ENCODE peak calls at places on chromosomes 11 and 22, in eight cellular contexts. D is occipital lobe; J is stimulated activated naive CD4-positive, alpha-beta T cell; E is activated CD4-positive, CD25-positive, alpha-beta regulatory T cell; K is activated T-cell treated with anti-CD3 and anti-CD28 coated beads, Interleukin-2, amount 50 U/mL, for 1 hour; I is left lobe of liver; T is psoas muscle; W is DMS153. L is an unnamed sample.

GRCh38 chr22:48181168-48181955 is 1418.9 kb downstream of the TBC1D22A start:
- DNase-seq in D (no peak), J (no peak), E (no peak), K (no peak), I (peak), T (no peak), W (no peak), L (no peak)

GRCh38 chr22:35411112-35411511 is 11.2 kb downstream of the MCM5 start:
- DNase-seq in D (no peak), J (no peak), E (no peak), K (no peak), I (no peak), T (no peak), W (no peak), L (no peak)

GRCh38 chr11:70104419-70104818 is 26.3 kb downstream of the ANO1 start:
- DNase-seq in D (no peak), J (no peak), E (no peak), K (no peak), I (no peak), T (peak), W (no peak), L (no peak)

GRCh38 chr11:12150831-12151382 is 40.5 kb downstream of the MICAL2 start:
- DNase-seq in D (peak), J (no peak), E (no peak), K (no peak), I (no peak), T (no peak), W (no peak), L (no peak)

GRCh38 chr11:87057749-87058148 is 20.0 kb downstream of the TMEM135 start:
- DNase-seq in D (no peak), J (no peak), E (no peak), K (no peak), I (no peak), T (no peak), W (no peak), L (no peak)

GRCh38 chr11:130634981-130635473 is 186.6 kb downstream of the ADAMTS15 start:
- DNase-seq in D (no peak), J (no peak), E (no peak), K (no peak), I (no peak), T (peak), W (peak), L (no peak)

GRCh38 chr22:30306629-30307016 is 17.3 kb upstream of the CASTOR1 start:
- DNase-seq in D (no peak), J (peak), E (no peak), K (no peak), I (no peak), T (no peak), W (no peak), L (no peak)

GRCh38 chr11:63923319-63923718 is 6.4 kb upstream of the RCOR2 start:
- DNase-seq in D (no peak), J (no peak), E (no peak), K (no peak), I (no peak), T (no peak), W (no peak), L (no peak)

GRCh38 chr22:19429950-19430889 is 1.3 kb downstream of the HIRA start:
- DNase-seq in D (peak), J (peak), E (no peak), K (peak), I (peak), T (peak), W (no peak), L (peak)

GRCh38 chr22:30483169-30483568 is 11.4 kb upstream of the SEC14L3 start:
- DNase-seq in D (no peak), J (no peak), E (no peak), K (no peak), I (no peak), T (no peak), W (no peak), L (no peak)

GRCh38 chr22:34004058-34004457 is 83.8 kb upstream of the LARGE1 start:
- DNase-seq in D (no peak), J (no peak), E (no peak), K (no peak), I (peak), T (no peak), W (no peak), L (no peak)

GRCh38 chr11:96424693-96425092 is 34.9 kb downstream of the JRKL start:
- DNase-seq in D (no peak), J (no peak), E (no peak), K (no peak), I (no peak), T (no peak), W (no peak), L (no peak)

GRCh38 chr11:28077524-28077923 is 30.4 kb downstream of the KIF18A start:
- DNase-seq in D (no peak), J (no peak), E (no peak), K (no peak), I (no peak), T (no peak), W (no peak), L (no peak)

GRCh38 chr22:32850591-32851517 is 49.3 kb downstream of the TIMP3 start:
- DNase-seq in D (peak), J (no peak), E (no peak), K (no peak), I (peak), T (peak), W (no peak), L (peak)

GRCh38 chr11:10388574-10388973 is 66.5 kb upstream of the AMPD3 start:
- DNase-seq in D (no peak), J (no peak), E (no peak), K (no peak), I (peak), T (peak), W (no peak), L (no peak)

GRCh38 chr11:64758330-64759079 is 1.3 kb downstream of the PYGM start:
- DNase-seq in D (no peak), J (no peak), E (no peak), K (no peak), I (no peak), T (peak), W (no peak), L (no peak)

GRCh38 chr11:12880327-12880726 is 128.8 kb upstream of the RASSF10 start:
- DNase-seq in D (no peak), J (no peak), E (no peak), K (no peak), I (no peak), T (no peak), W (no peak), L (no peak)

GRCh38 chr11:123543796-123544195 is 110.6 kb downstream of the SCN3B start:
- DNase-seq in D (no peak), J (no peak), E (no peak), K (no peak), I (no peak), T (no peak), W (no peak), L (peak)

GRCh38 chr11:2240834-2241233 is 29.6 kb downstream of the ASCL2 start:
- DNase-seq in D (no peak), J (no peak), E (no peak), K (no peak), I (no peak), T (no peak), W (no peak), L (no peak)

GRCh38 chr22:32444068-32444467 is 20.2 kb downstream of the BPIFC start:
- DNase-seq in D (no peak), J (no peak), E (no peak), K (peak), I (no peak), T (no peak), W (peak), L (no peak)

GRCh38 chr22:24149191-24149590 is 32.1 kb upstream of the SUSD2 start:
- DNase-seq in D (no peak), J (no peak), E (no peak), K (no peak), I (no peak), T (no peak), W (no peak), L (no peak)

GRCh38 chr22:50250555-50251471 is at the start of gene HDAC10:
- DNase-seq in D (no peak), J (peak), E (peak), K (peak), I (peak), T (peak), W (peak), L (peak)

GRCh38 chr22:47299211-47299878 is 536.9 kb downstream of the TBC1D22A start:
- DNase-seq in D (no peak), J (no peak), E (no peak), K (no peak), I (no peak), T (no peak), W (no peak), L (peak)

GRCh38 chr11:46865340-46865739 is 19.3 kb upstream of the CKAP5 start:
- DNase-seq in D (no peak), J (no peak), E (no peak), K (no peak), I (no peak), T (no peak), W (no peak), L (peak)